ENCODE peak calls at places on chromosomes 1 and 21, in four cellular contexts. F, P, S and Z are unnamed samples.

GRCh38 chr1:32172621-32173245 is 6.7 kb upstream of the TXLNA start:
- DNase-seq in F (no peak), P (peak), S (no peak), Z (no peak)

GRCh38 chr1:13564073-13564472 is 19.6 kb upstream of the PDPN start:
- DNase-seq in F (no peak), P (no peak), S (no peak), Z (no peak)

GRCh38 chr1:220775238-220775853 is 11.4 kb upstream of the MTARC1 start:
- DNase-seq in F (no peak), P (no peak), S (no peak), Z (no peak)

GRCh38 chr21:34807881-34808568 is 139.2 kb downstream of the CLIC6 start:
- DNase-seq in F (no peak), P (peak), S (no peak), Z (no peak)

GRCh38 chr1:43814401-43814800 is 107.1 kb downstream of the ST3GAL3 start:
- DNase-seq in F (no peak), P (no peak), S (no peak), Z (no peak)

GRCh38 chr1:28087614-28088167 is 719 bp downstream of the EYA3 start:
- DNase-seq in F (peak), P (peak), S (no peak), Z (no peak)

GRCh38 chr1:62240651-62241050 is 46.0 kb downstream of the L1TD1 start:
- DNase-seq in F (no peak), P (no peak), S (no peak), Z (no peak)

GRCh38 chr1:41538741-41539415 is 54.4 kb upstream of the EDN2 start:
- DNase-seq in F (no peak), P (no peak), S (no peak), Z (no peak)

GRCh38 chr1:43450251-43451070 is 3.3 kb downstream of the HYI start:
- DNase-seq in F (no peak), P (no peak), S (no peak), Z (no peak)

GRCh38 chr1:239952348-239953307 is 139.1 kb upstream of the FMN2 start:
- DNase-seq in F (peak), P (no peak), S (no peak), Z (no peak)

GRCh38 chr1:28412731-28413130 is 43.2 kb downstream of the PHACTR4 start:
- DNase-seq in F (peak), P (no peak), S (no peak), Z (no peak)

GRCh38 chr1:179809506-179810366 is 66.6 kb downstream of the FAM163A start:
- DNase-seq in F (peak), P (peak), S (peak), Z (peak)

GRCh38 chr21:33123396-33124120 is 53.6 kb downstream of the OLIG1 start:
- DNase-seq in F (peak), P (no peak), S (no peak), Z (no peak)

GRCh38 chr1:18354657-18355056 is 126.1 kb upstream of the KLHDC7A start:
- DNase-seq in F (peak), P (no peak), S (no peak), Z (no peak)

GRCh38 chr1:172135923-172136610 is 284.4 kb upstream of the C1orf105 start:
- DNase-seq in F (no peak), P (peak), S (no peak), Z (no peak)

GRCh38 chr1:158675563-158675962 is 11.0 kb downstream of the SPTA1 start:
- DNase-seq in F (no peak), P (no peak), S (no peak), Z (no peak)

GRCh38 chr1:12615916-12616708 is 1.9 kb downstream of the DHRS3 start:
- DNase-seq in F (peak), P (peak), S (no peak), Z (no peak)

GRCh38 chr1:46749403-46749802 is 30.5 kb upstream of the EFCAB14 start:
- DNase-seq in F (no peak), P (no peak), S (no peak), Z (no peak)

GRCh38 chr1:156063997-156064285 is 3.0 kb downstream of the RAB25 start:
- DNase-seq in F (no peak), P (peak), S (no peak), Z (no peak)

GRCh38 chr1:157819886-157820285 is at the start of gene FCRL1:
- DNase-seq in F (no peak), P (no peak), S (no peak), Z (no peak)

GRCh38 chr1:239868117-239868516 is 223.6 kb upstream of the FMN2 start:
- DNase-seq in F (no peak), P (no peak), S (no peak), Z (no peak)

GRCh38 chr1:1763657-1764621 is 14.3 kb downstream of the NADK start:
- DNase-seq in F (no peak), P (no peak), S (no peak), Z (no peak)

GRCh38 chr1:47201179-47201578 is 11.3 kb upstream of the PDZK1IP1 start:
- DNase-seq in F (no peak), P (peak), S (no peak), Z (no peak)

GRCh38 chr21:46129846-46130651 is 25.3 kb downstream of the FTCD start:
- DNase-seq in F (no peak), P (no peak), S (no peak), Z (no peak)

GRCh38 chr21:36477001-36477400 is 2.9 kb downstream of the CLDN14 start:
- DNase-seq in F (no peak), P (no peak), S (no peak), Z (no peak)

GRCh38 chr1:61907102-61907501 is 164.8 kb downstream of the PATJ start:
- DNase-seq in F (no peak), P (no peak), S (no peak), Z (no peak)

GRCh38 chr21:41112740-41113692 is 54.9 kb upstream of the BACE2 start:
- DNase-seq in F (peak), P (peak), S (no peak), Z (peak)

GRCh38 chr1:203338335-203339036 is 12.4 kb downstream of the FMOD start:
- DNase-seq in F (peak), P (peak), S (no peak), Z (peak)

GRCh38 chr1:193058529-193059281 is 455 bp downstream of the UCHL5 start:
- DNase-seq in F (peak), P (peak), S (no peak), Z (peak)

GRCh38 chr1:59016390-59016789 is 232.5 kb upstream of the JUN start:
- DNase-seq in F (peak), P (no peak), S (no peak), Z (no peak)

DNA sequence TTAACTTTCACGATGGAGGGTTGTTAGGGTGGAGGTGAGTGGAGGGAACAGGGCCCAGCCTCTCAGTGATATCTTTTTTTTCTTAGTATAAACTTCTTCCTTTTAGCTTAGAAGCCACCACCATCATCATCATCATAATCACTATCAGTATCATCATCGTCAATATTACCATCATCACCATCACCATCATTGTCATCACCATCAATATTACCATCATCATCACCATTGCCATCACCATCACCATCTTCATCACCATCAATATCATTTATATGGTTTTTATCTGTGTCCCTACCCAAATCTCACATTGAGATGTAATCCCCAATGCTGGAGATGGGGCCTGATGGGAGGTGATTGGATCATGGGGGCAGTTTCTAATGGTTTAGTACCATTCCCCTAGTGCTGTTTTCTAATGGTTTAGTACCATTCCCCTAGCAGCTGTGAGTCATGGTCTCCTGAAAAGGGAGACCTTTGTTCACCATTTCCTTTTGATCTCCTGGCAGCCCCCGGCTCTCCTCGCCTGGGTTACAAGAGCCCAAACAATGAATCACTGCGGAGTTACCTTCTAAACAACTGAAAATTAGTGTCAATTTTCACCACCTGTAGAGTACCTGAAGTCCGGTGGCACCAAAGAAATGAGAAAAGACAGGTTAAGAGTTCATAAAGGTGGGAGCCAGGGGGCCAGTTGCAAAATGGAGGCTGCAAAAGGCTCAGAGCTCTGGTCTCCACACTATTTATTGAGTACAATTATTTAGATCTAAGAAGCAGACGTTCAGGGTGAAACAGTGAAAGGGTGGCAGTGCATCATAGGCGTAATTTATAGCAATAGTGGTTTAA is 3.1 kb upstream of the PLA2G2E start:
- DNase-seq in F (no peak), P (no peak), S (no peak), Z (no peak)
- H2BK120ac ChIP-seq in F (no peak), P (no peak), S (no peak), Z (no peak)

GRCh38 chr1:16221499-16221898 is 9.0 kb upstream of the ARHGEF19 start:
- DNase-seq in F (no peak), P (no peak), S (no peak), Z (no peak)

GRCh38 chr1:16224472-16224871 is 12.0 kb upstream of the ARHGEF19 start:
- DNase-seq in F (no peak), P (no peak), S (no peak), Z (no peak)

GRCh38 chr1:16229976-16230740 is 6.8 kb downstream of the CPLANE2 start:
- DNase-seq in F (no peak), P (no peak), S (no peak), Z (no peak)

GRCh38 chr1:16226495-16227179 is 10.3 kb downstream of the CPLANE2 start:
- DNase-seq in F (peak), P (no peak), S (no peak), Z (no peak)

GRCh38 chr1:16226129-16226494 is 10.9 kb downstream of the CPLANE2 start:
- DNase-seq in F (no peak), P (no peak), S (no peak), Z (no peak)
- H2BK5ac ChIP-seq in F (no peak), P (no peak), S (peak), Z (no peak)

GRCh38 chr1:52676249-52676903 is 21.8 kb downstream of the COA7 start:
- DNase-seq in F (no peak), P (no peak), S (no peak), Z (no peak)

GRCh38 chr1:52674497-52675384 is 23.4 kb downstream of the COA7 start:
- DNase-seq in F (peak), P (peak), S (no peak), Z (no peak)

GRCh38 chr1:52672946-52673345 is 25.2 kb downstream of the COA7 start:
- DNase-seq in F (no peak), P (no peak), S (no peak), Z (no peak)

GRCh38 chr1:52670599-52670998 is 27.5 kb downstream of the COA7 start:
- DNase-seq in F (no peak), P (no peak), S (no peak), Z (no peak)

GRCh38 chr1:52673513-52673912 is 24.6 kb downstream of the COA7 start:
- DNase-seq in F (no peak), P (no peak), S (no peak), Z (no peak)
- H2BK120ac ChIP-seq in F (no peak), P (no peak), S (no peak), Z (no peak)

GRCh38 chr21:44938976-44939531 is 775 bp upstream of the SLX9 start:
- DNase-seq in F (no peak), P (no peak), S (no peak), Z (no peak)
- H2BK5ac ChIP-seq in F (no peak), P (no peak), S (no peak), Z (no peak)

GRCh38 chr21:39137248-39138186 is 45.7 kb downstream of the PSMG1 start:
- DNase-seq in F (peak), P (peak), S (no peak), Z (no peak)
- H2BK120ac ChIP-seq in F (no peak), P (peak), S (no peak), Z (no peak)

GRCh38 chr1:8687053-8687452 is 130.4 kb downstream of the RERE start:
- DNase-seq in F (no peak), P (peak), S (no peak), Z (no peak)
- H2BK5ac ChIP-seq in F (no peak), P (no peak), S (no peak), Z (no peak)

DNA sequence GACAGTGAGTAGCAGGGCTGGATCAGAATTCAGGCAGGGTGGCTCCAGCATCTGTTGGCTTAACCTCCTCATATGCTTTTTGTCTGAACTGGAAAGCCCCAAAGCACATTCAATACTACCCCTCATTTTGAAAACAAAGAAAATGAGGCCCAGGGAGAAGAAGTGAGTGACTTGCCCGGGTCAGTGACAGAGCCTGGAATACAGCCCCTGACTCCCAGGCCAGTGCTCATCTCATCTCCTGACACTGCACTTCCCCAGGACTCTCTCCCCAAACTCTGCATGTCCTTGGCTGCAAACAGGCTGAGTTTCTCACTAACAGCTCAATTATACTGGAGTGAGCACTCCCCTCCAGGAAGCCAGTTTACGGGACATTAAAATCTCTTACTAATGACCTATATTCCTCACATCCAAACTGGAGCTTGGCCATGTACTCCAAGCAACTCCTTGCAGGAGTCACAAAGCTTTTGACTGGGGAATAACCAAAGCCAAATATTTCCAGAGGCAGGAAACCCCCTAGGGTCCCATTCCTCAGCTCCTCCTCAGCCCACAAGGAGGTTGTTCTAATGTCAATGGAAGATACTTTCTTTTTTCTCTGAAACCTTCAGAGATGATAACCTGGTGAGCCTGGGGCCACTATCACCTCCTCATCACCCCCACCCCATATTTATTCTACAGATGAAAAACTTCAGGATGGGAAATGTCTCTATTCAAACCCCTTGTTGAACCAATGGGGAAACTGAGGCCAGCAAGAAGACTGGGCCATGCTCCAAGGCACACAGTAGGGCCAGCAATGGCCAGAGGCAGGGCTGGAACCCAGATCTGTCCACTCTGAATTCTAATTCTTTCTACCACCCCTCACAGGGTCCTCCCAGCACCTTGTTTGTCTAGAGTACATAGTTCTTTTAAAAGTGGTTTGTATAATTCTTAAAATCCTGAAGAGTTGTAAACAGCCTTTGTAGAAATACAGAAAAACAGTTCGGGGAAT is 127.0 kb downstream of the PLPP3 start:
- DNase-seq in F (no peak), P (no peak), S (no peak), Z (no peak)
- H2BK120ac ChIP-seq in F (no peak), P (no peak), S (peak), Z (no peak)

GRCh38 chr21:38298833-38299232 is 42.0 kb downstream of the KCNJ15 start:
- DNase-seq in F (no peak), P (no peak), S (no peak), Z (no peak)

GRCh38 chr21:38297193-38297592 is 40.4 kb downstream of the KCNJ15 start:
- DNase-seq in F (no peak), P (peak), S (no peak), Z (no peak)

GRCh38 chr21:38299651-38300050 is 42.9 kb downstream of the KCNJ15 start:
- DNase-seq in F (no peak), P (no peak), S (no peak), Z (no peak)

GRCh38 chr21:38295997-38296764 is 39.4 kb downstream of the KCNJ15 start:
- DNase-seq in F (no peak), P (peak), S (no peak), Z (no peak)

DNA sequence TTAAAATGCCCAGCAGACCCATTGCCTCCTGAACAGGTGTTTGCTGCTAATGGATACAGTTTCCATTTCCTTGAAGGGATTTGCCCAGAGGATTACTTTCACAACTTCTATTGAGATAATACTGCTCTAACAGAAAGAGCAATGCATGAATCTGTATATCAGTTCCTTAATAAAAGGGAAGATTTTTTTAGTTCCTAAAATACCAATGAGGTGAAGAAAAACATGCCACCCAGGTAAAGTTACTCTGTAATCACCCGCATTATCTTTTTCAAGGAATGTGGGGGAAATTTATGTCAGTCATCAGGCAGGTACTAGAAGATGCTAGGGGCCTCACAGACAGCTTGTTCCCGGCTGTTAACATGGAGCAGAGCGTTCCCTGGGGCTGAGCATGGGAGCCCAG is 41.1 kb downstream of the KCNJ15 start:
- DNase-seq in F (no peak), P (no peak), S (no peak), Z (no peak)
- H2BK5ac ChIP-seq in F (no peak), P (no peak), S (no peak), Z (no peak)